ENCODE peak calls at places on chromosomes 7 and 10, in five cellular contexts. A, Q, W, B and M are unnamed samples.

GRCh38 chr7:8177109-8177933 is 84.6 kb downstream of the ICA1 start:
- DNase-seq in B (no peak), A (no peak), W (no peak), Q (no peak), M (no peak)

GRCh38 chr10:119087271-119087897 is 6.8 kb upstream of the EIF3A start:
- DNase-seq in Q (no peak), A (no peak), W (no peak), B (no peak), M (no peak)

GRCh38 chr10:48495282-48496045 is 109.4 kb downstream of the ARHGAP22 start:
- DNase-seq in W (no peak), Q (no peak), B (no peak), A (no peak), M (no peak)

GRCh38 chr10:34667177-34667576 is 147.9 kb downstream of the PARD3 start:
- DNase-seq in W (no peak), Q (no peak), B (no peak), A (no peak), M (no peak)

GRCh38 chr10:97444212-97444611 is 1.6 kb downstream of the EXOSC1 start:
- DNase-seq in W (no peak), B (no peak), A (no peak), Q (no peak), M (no peak)

GRCh38 chr10:126122856-126123255 is 226.5 kb downstream of the FANK1 start:
- DNase-seq in B (no peak), Q (no peak), W (no peak), A (no peak), M (no peak)

GRCh38 chr7:11427686-11428273 is 404.2 kb downstream of the THSD7A start:
- DNase-seq in B (no peak), A (peak), W (peak), Q (no peak), M (peak)

GRCh38 chr10:22245567-22245966 is 27.8 kb upstream of the EBLN1 start:
- DNase-seq in B (no peak), W (no peak), Q (no peak), A (no peak), M (no peak)

GRCh38 chr7:125032943-125033342 is 103.3 kb upstream of the POT1 start:
- DNase-seq in Q (no peak), A (no peak), B (no peak), W (no peak), M (no peak)

GRCh38 chr7:55304363-55304762 is 60.8 kb upstream of the LANCL2 start:
- DNase-seq in W (no peak), B (no peak), Q (no peak), A (no peak), M (no peak)

GRCh38 chr7:152624218-152624617 is 51.7 kb downstream of the XRCC2 start:
- DNase-seq in W (no peak), A (no peak), B (no peak), Q (no peak), M (no peak)

GRCh38 chr10:79056361-79056735 is 12.4 kb upstream of the ZMIZ1 start:
- DNase-seq in B (peak), W (no peak), Q (no peak), A (no peak), M (no peak)

GRCh38 chr10:96339956-96340904 is 18.6 kb downstream of the OPALIN start:
- DNase-seq in B (no peak), A (peak), W (peak), Q (peak), M (no peak)

GRCh38 chr10:66717221-66717981 is 208.4 kb upstream of the LRRTM3 start:
- DNase-seq in A (no peak), Q (no peak), B (no peak), W (no peak), M (no peak)

GRCh38 chr10:13712799-13713581 is 126.2 kb downstream of the PRPF18 start:
- DNase-seq in Q (no peak), B (peak), W (peak), A (peak), M (peak)

GRCh38 chr7:34277801-34278195 is 372.5 kb downstream of the BMPER start:
- DNase-seq in W (no peak), Q (no peak), B (no peak), A (no peak), M (no peak)

GRCh38 chr10:43892062-43892765 is 243.5 kb upstream of the ZNF32 start:
- DNase-seq in Q (no peak), A (no peak), B (no peak), W (no peak), M (no peak)

GRCh38 chr10:89213191-89213808 is 6.2 kb upstream of the CH25H start:
- DNase-seq in W (no peak), B (no peak), A (no peak), Q (no peak), M (no peak)

GRCh38 chr10:88064608-88065383 is 201.4 kb downstream of the PTEN start:
- DNase-seq in W (peak), A (no peak), B (peak), Q (no peak), M (peak)

DNA sequence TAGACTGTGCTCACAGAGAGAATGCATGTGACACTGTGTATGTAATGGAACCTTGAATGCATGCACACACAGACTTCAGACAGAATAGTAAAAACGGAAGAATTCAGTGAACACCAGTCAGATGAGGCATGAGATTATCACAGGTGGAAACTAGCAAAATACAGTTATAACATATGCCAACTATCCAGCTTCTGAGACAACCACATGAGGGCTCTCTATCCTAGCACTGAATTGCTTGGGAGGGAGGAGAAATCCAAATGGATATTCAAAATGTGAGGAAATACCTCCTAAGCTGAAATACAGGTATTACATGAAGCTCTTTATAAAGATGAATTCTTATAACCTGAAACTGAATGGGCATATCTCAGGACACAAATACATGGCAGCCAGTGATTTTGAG is 30.6 kb downstream of the GARS1 start:
- DNase-seq in W (no peak), Q (no peak), B (no peak), A (no peak), M (no peak)
- TF ChIP-seq CTCF in W (no peak), Q (no peak), B (no peak), A (no peak), M (no peak)

DNA sequence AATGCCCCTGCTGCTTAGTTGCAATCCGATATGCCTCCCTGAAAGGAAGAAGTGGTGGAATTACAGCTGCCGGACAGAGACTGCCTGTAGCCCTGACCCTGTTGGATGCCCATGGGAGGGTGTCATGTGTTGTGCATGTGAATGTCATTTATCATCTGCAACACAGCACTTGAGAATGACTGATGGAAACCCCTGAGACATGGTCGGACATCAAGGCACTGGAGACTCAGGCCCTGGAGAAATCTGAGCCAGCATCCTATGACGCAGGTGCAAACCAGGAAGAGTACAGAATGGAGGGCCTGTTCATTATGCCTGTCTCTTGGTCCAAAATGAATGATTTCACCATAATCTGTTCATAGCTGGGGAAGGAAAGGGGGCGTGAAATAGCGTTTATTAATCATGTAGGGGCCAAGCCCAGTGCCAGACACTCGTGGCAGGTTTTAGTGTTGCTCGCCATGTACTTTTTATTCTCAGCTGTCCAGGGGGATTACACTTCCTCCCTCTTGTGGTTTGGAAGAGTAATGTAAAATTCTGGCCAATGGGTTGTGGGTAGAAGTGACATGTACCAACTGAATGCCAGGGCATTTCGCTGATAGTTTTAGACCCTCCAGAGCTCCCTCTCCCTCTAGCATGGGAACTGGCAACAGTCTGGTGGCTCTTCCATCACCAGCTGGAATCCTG is 23.0 kb upstream of the LEP start:
- DNase-seq in Q (no peak), W (no peak), A (no peak), B (no peak), M (no peak)
- TF ChIP-seq CTCF in Q (peak), W (peak), A (no peak), B (no peak), M (no peak)

GRCh38 chr10:121734517-121735137 is 136.4 kb upstream of the FGFR2 start:
- DNase-seq in A (no peak), Q (peak), B (no peak), W (no peak), M (no peak)
- TF ChIP-seq CTCF in A (peak), Q (peak), B (peak), W (peak), M (peak)

GRCh38 chr7:150997817-150998216 is 7.0 kb downstream of the NOS3 start:
- DNase-seq in Q (no peak), W (no peak), B (peak), A (no peak), M (no peak)
- TF ChIP-seq CTCF in Q (no peak), W (no peak), B (no peak), A (no peak), M (no peak)

DNA sequence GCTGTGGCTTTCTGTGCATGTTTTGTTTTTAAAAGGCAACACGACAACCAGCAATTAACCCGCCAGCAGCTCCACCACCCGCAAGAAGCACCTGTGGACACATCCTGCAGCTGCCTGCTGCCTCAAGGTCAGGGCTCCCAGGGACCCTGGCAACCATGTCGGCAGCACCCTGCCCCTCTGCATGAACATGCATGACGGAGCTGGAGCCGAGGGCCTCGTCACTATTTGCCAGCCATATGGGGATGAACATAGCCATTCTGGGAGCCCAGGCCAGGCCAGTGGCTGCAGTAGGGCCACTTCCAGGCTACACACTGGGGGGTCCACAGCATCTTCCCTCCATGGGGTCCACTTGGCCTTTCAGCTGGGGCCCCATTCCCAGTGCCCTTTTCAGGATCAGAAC is 52.9 kb downstream of the CAMK2B start:
- DNase-seq in B (no peak), A (no peak), W (no peak), Q (no peak), M (no peak)
- TF ChIP-seq CTCF in B (no peak), A (no peak), W (no peak), Q (no peak), M (no peak)

GRCh38 chr10:132453470-132453861 is 56.5 kb downstream of the PWWP2B start:
- DNase-seq in A (no peak), B (peak), Q (no peak), W (no peak), M (no peak)
- TF ChIP-seq CTCF in A (no peak), B (no peak), Q (no peak), W (no peak), M (no peak)

GRCh38 chr7:139505563-139505962 is 17.9 kb upstream of the CLEC2L start:
- DNase-seq in B (no peak), W (no peak), Q (peak), A (no peak), M (no peak)

GRCh38 chr7:139515266-139515665 is 8.2 kb upstream of the CLEC2L start:
- DNase-seq in A (no peak), Q (no peak), W (no peak), B (no peak), M (no peak)

GRCh38 chr7:139509535-139509934 is 13.9 kb upstream of the CLEC2L start:
- DNase-seq in W (no peak), A (no peak), B (no peak), Q (no peak), M (no peak)
- TF ChIP-seq CTCF in W (no peak), A (no peak), B (no peak), Q (no peak), M (no peak)